ENCODE peak calls at places on chromosomes 11 and 22, in seven cellular contexts. One of them, this sample, is unnamed.

GRCh38 chr11:117878314-117878938 is 2.0 kb upstream of the FXYD6 start:
- DNase-seq in occipital lobe: no peak
- DNase-seq in stimulated activated CD4-positive, alpha-beta T cell treated with anti-CD3 and anti-CD28 coated beads, Interleukin-2, amount 100 ng/mL, for 48 hours: no peak
- DNase-seq in fibroblast of mammary gland: no peak
- DNase-seq in effector memory CD8-positive, alpha-beta T cell: no peak
- DNase-seq in ureter: no peak
- DNase-seq in Jurkat, Clone E6-1: no peak
- DNase-seq in this sample: no peak

GRCh38 chr22:24430431-24431308 is 3.3 kb downstream of the ADORA2A start:
- DNase-seq in occipital lobe: no peak
- DNase-seq in stimulated activated CD4-positive, alpha-beta T cell treated with anti-CD3 and anti-CD28 coated beads, Interleukin-2, amount 100 ng/mL, for 48 hours: no peak
- DNase-seq in fibroblast of mammary gland: no peak
- DNase-seq in effector memory CD8-positive, alpha-beta T cell: no peak
- DNase-seq in ureter: no peak
- DNase-seq in Jurkat, Clone E6-1: no peak
- DNase-seq in this sample: no peak

GRCh38 chr22:47587861-47588582 is 825.6 kb downstream of the TBC1D22A start:
- DNase-seq in occipital lobe: no peak
- DNase-seq in stimulated activated CD4-positive, alpha-beta T cell treated with anti-CD3 and anti-CD28 coated beads, Interleukin-2, amount 100 ng/mL, for 48 hours: no peak
- DNase-seq in fibroblast of mammary gland: no peak
- DNase-seq in effector memory CD8-positive, alpha-beta T cell: no peak
- DNase-seq in ureter: no peak
- DNase-seq in Jurkat, Clone E6-1: no peak
- DNase-seq in this sample: no peak

GRCh38 chr11:67405196-67405567 is 1.3 kb downstream of the TBC1D10C start:
- DNase-seq in occipital lobe: no peak
- DNase-seq in stimulated activated CD4-positive, alpha-beta T cell treated with anti-CD3 and anti-CD28 coated beads, Interleukin-2, amount 100 ng/mL, for 48 hours: no peak
- DNase-seq in fibroblast of mammary gland: no peak
- DNase-seq in effector memory CD8-positive, alpha-beta T cell: no peak
- DNase-seq in ureter: no peak
- DNase-seq in Jurkat, Clone E6-1: no peak
- DNase-seq in this sample: no peak

GRCh38 chr11:66322732-66323427 is 6.0 kb upstream of the CD248 start:
- DNase-seq in occipital lobe: no peak
- DNase-seq in stimulated activated CD4-positive, alpha-beta T cell treated with anti-CD3 and anti-CD28 coated beads, Interleukin-2, amount 100 ng/mL, for 48 hours: no peak
- DNase-seq in fibroblast of mammary gland: peak
- DNase-seq in effector memory CD8-positive, alpha-beta T cell: no peak
- DNase-seq in ureter: no peak
- DNase-seq in Jurkat, Clone E6-1: no peak
- DNase-seq in this sample: no peak

GRCh38 chr11:26841818-26842457 is 120.1 kb upstream of the SLC5A12 start:
- DNase-seq in occipital lobe: no peak
- DNase-seq in stimulated activated CD4-positive, alpha-beta T cell treated with anti-CD3 and anti-CD28 coated beads, Interleukin-2, amount 100 ng/mL, for 48 hours: no peak
- DNase-seq in fibroblast of mammary gland: peak
- DNase-seq in effector memory CD8-positive, alpha-beta T cell: no peak
- DNase-seq in ureter: no peak
- DNase-seq in Jurkat, Clone E6-1: no peak
- DNase-seq in this sample: no peak

GRCh38 chr11:75939992-75940391 is 125.0 kb downstream of the UVRAG start:
- DNase-seq in occipital lobe: no peak
- DNase-seq in stimulated activated CD4-positive, alpha-beta T cell treated with anti-CD3 and anti-CD28 coated beads, Interleukin-2, amount 100 ng/mL, for 48 hours: no peak
- DNase-seq in fibroblast of mammary gland: no peak
- DNase-seq in effector memory CD8-positive, alpha-beta T cell: no peak
- DNase-seq in ureter: no peak
- DNase-seq in Jurkat, Clone E6-1: no peak
- DNase-seq in this sample: no peak

GRCh38 chr11:12537778-12538401 is 136.3 kb upstream of the TEAD1 start:
- DNase-seq in occipital lobe: no peak
- DNase-seq in stimulated activated CD4-positive, alpha-beta T cell treated with anti-CD3 and anti-CD28 coated beads, Interleukin-2, amount 100 ng/mL, for 48 hours: no peak
- DNase-seq in fibroblast of mammary gland: peak
- DNase-seq in effector memory CD8-positive, alpha-beta T cell: no peak
- DNase-seq in ureter: no peak
- DNase-seq in Jurkat, Clone E6-1: no peak
- DNase-seq in this sample: no peak

GRCh38 chr11:2975594-2975993 is 16.5 kb downstream of the NAP1L4 start:
- DNase-seq in occipital lobe: no peak
- DNase-seq in stimulated activated CD4-positive, alpha-beta T cell treated with anti-CD3 and anti-CD28 coated beads, Interleukin-2, amount 100 ng/mL, for 48 hours: peak
- DNase-seq in fibroblast of mammary gland: peak
- DNase-seq in effector memory CD8-positive, alpha-beta T cell: peak
- DNase-seq in ureter: no peak
- DNase-seq in Jurkat, Clone E6-1: peak
- DNase-seq in this sample: peak

GRCh38 chr11:102666331-102666957 is 39.1 kb downstream of the MMP27 start:
- DNase-seq in occipital lobe: no peak
- DNase-seq in stimulated activated CD4-positive, alpha-beta T cell treated with anti-CD3 and anti-CD28 coated beads, Interleukin-2, amount 100 ng/mL, for 48 hours: no peak
- DNase-seq in fibroblast of mammary gland: peak
- DNase-seq in effector memory CD8-positive, alpha-beta T cell: peak
- DNase-seq in ureter: no peak
- DNase-seq in Jurkat, Clone E6-1: peak
- DNase-seq in this sample: peak

GRCh38 chr11:35182317-35182939 is 43.5 kb downstream of the CD44 start:
- DNase-seq in occipital lobe: no peak
- DNase-seq in stimulated activated CD4-positive, alpha-beta T cell treated with anti-CD3 and anti-CD28 coated beads, Interleukin-2, amount 100 ng/mL, for 48 hours: no peak
- DNase-seq in fibroblast of mammary gland: no peak
- DNase-seq in effector memory CD8-positive, alpha-beta T cell: no peak
- DNase-seq in ureter: no peak
- DNase-seq in Jurkat, Clone E6-1: no peak
- DNase-seq in this sample: no peak

GRCh38 chr22:43862074-43862881 is at the start of gene SULT4A1:
- DNase-seq in occipital lobe: no peak
- DNase-seq in stimulated activated CD4-positive, alpha-beta T cell treated with anti-CD3 and anti-CD28 coated beads, Interleukin-2, amount 100 ng/mL, for 48 hours: no peak
- DNase-seq in fibroblast of mammary gland: peak
- DNase-seq in effector memory CD8-positive, alpha-beta T cell: no peak
- DNase-seq in ureter: no peak
- DNase-seq in Jurkat, Clone E6-1: no peak
- DNase-seq in this sample: no peak

GRCh38 chr11:1127664-1128162 is 30.0 kb upstream of the MUC5AC start:
- DNase-seq in occipital lobe: no peak
- DNase-seq in stimulated activated CD4-positive, alpha-beta T cell treated with anti-CD3 and anti-CD28 coated beads, Interleukin-2, amount 100 ng/mL, for 48 hours: no peak
- DNase-seq in fibroblast of mammary gland: no peak
- DNase-seq in effector memory CD8-positive, alpha-beta T cell: no peak
- DNase-seq in ureter: no peak
- DNase-seq in Jurkat, Clone E6-1: no peak
- DNase-seq in this sample: no peak

GRCh38 chr11:67055812-67056211 is 835 bp upstream of the RHOD start:
- DNase-seq in occipital lobe: no peak
- DNase-seq in stimulated activated CD4-positive, alpha-beta T cell treated with anti-CD3 and anti-CD28 coated beads, Interleukin-2, amount 100 ng/mL, for 48 hours: no peak
- DNase-seq in fibroblast of mammary gland: peak
- DNase-seq in effector memory CD8-positive, alpha-beta T cell: no peak
- DNase-seq in ureter: no peak
- DNase-seq in Jurkat, Clone E6-1: no peak
- DNase-seq in this sample: no peak

GRCh38 chr11:10568486-10568941 is at the start of gene LYVE1:
- DNase-seq in occipital lobe: no peak
- DNase-seq in stimulated activated CD4-positive, alpha-beta T cell treated with anti-CD3 and anti-CD28 coated beads, Interleukin-2, amount 100 ng/mL, for 48 hours: no peak
- DNase-seq in fibroblast of mammary gland: peak
- DNase-seq in effector memory CD8-positive, alpha-beta T cell: no peak
- DNase-seq in ureter: no peak
- DNase-seq in Jurkat, Clone E6-1: no peak
- DNase-seq in this sample: no peak

GRCh38 chr22:39634530-39635399 is 64.2 kb downstream of the CACNA1I start:
- DNase-seq in occipital lobe: peak
- DNase-seq in stimulated activated CD4-positive, alpha-beta T cell treated with anti-CD3 and anti-CD28 coated beads, Interleukin-2, amount 100 ng/mL, for 48 hours: peak
- DNase-seq in fibroblast of mammary gland: peak
- DNase-seq in effector memory CD8-positive, alpha-beta T cell: no peak
- DNase-seq in ureter: peak
- DNase-seq in Jurkat, Clone E6-1: no peak
- DNase-seq in this sample: no peak

GRCh38 chr11:1548221-1549070 is 23.6 kb downstream of the DUSP8 start:
- DNase-seq in occipital lobe: peak
- DNase-seq in stimulated activated CD4-positive, alpha-beta T cell treated with anti-CD3 and anti-CD28 coated beads, Interleukin-2, amount 100 ng/mL, for 48 hours: no peak
- DNase-seq in fibroblast of mammary gland: peak
- DNase-seq in effector memory CD8-positive, alpha-beta T cell: no peak
- DNase-seq in ureter: peak
- DNase-seq in Jurkat, Clone E6-1: no peak
- DNase-seq in this sample: no peak

GRCh38 chr11:77080643-77081210 is 14.0 kb downstream of the CAPN5 start:
- DNase-seq in occipital lobe: no peak
- DNase-seq in stimulated activated CD4-positive, alpha-beta T cell treated with anti-CD3 and anti-CD28 coated beads, Interleukin-2, amount 100 ng/mL, for 48 hours: no peak
- DNase-seq in fibroblast of mammary gland: peak
- DNase-seq in effector memory CD8-positive, alpha-beta T cell: no peak
- DNase-seq in ureter: no peak
- DNase-seq in Jurkat, Clone E6-1: no peak
- DNase-seq in this sample: no peak

GRCh38 chr11:35919244-35919643 is 24.6 kb upstream of the LDLRAD3 start:
- DNase-seq in occipital lobe: peak
- DNase-seq in stimulated activated CD4-positive, alpha-beta T cell treated with anti-CD3 and anti-CD28 coated beads, Interleukin-2, amount 100 ng/mL, for 48 hours: no peak
- DNase-seq in fibroblast of mammary gland: no peak
- DNase-seq in effector memory CD8-positive, alpha-beta T cell: no peak
- DNase-seq in ureter: no peak
- DNase-seq in Jurkat, Clone E6-1: no peak
- DNase-seq in this sample: no peak

GRCh38 chr11:100790073-100790472 is 103.0 kb downstream of the ARHGAP42 start:
- DNase-seq in occipital lobe: no peak
- DNase-seq in stimulated activated CD4-positive, alpha-beta T cell treated with anti-CD3 and anti-CD28 coated beads, Interleukin-2, amount 100 ng/mL, for 48 hours: no peak
- DNase-seq in fibroblast of mammary gland: no peak
- DNase-seq in effector memory CD8-positive, alpha-beta T cell: no peak
- DNase-seq in ureter: no peak
- DNase-seq in Jurkat, Clone E6-1: no peak
- DNase-seq in this sample: no peak

GRCh38 chr11:71145988-71146824 is 106.2 kb downstream of the SHANK2 start:
- DNase-seq in occipital lobe: no peak
- DNase-seq in stimulated activated CD4-positive, alpha-beta T cell treated with anti-CD3 and anti-CD28 coated beads, Interleukin-2, amount 100 ng/mL, for 48 hours: no peak
- DNase-seq in fibroblast of mammary gland: no peak
- DNase-seq in effector memory CD8-positive, alpha-beta T cell: no peak
- DNase-seq in ureter: no peak
- DNase-seq in Jurkat, Clone E6-1: peak
- DNase-seq in this sample: no peak

GRCh38 chr11:78833237-78833636 is 258.6 kb upstream of the NARS2 start:
- DNase-seq in occipital lobe: no peak
- DNase-seq in stimulated activated CD4-positive, alpha-beta T cell treated with anti-CD3 and anti-CD28 coated beads, Interleukin-2, amount 100 ng/mL, for 48 hours: no peak
- DNase-seq in fibroblast of mammary gland: no peak
- DNase-seq in effector memory CD8-positive, alpha-beta T cell: no peak
- DNase-seq in ureter: no peak
- DNase-seq in Jurkat, Clone E6-1: no peak
- DNase-seq in this sample: no peak

GRCh38 chr11:120720760-120721159 is 209.2 kb downstream of the GRIK4 start:
- DNase-seq in occipital lobe: no peak
- DNase-seq in stimulated activated CD4-positive, alpha-beta T cell treated with anti-CD3 and anti-CD28 coated beads, Interleukin-2, amount 100 ng/mL, for 48 hours: no peak
- DNase-seq in fibroblast of mammary gland: no peak
- DNase-seq in effector memory CD8-positive, alpha-beta T cell: no peak
- DNase-seq in ureter: no peak
- DNase-seq in Jurkat, Clone E6-1: no peak
- DNase-seq in this sample: no peak

GRCh38 chr11:118661425-118662301 is 17.8 kb downstream of the TREH start:
- DNase-seq in occipital lobe: no peak
- DNase-seq in stimulated activated CD4-positive, alpha-beta T cell treated with anti-CD3 and anti-CD28 coated beads, Interleukin-2, amount 100 ng/mL, for 48 hours: no peak
- DNase-seq in fibroblast of mammary gland: no peak
- DNase-seq in effector memory CD8-positive, alpha-beta T cell: no peak
- DNase-seq in ureter: no peak
- DNase-seq in Jurkat, Clone E6-1: no peak
- DNase-seq in this sample: no peak

GRCh38 chr11:42770444-42771065 is 541.2 kb upstream of the API5 start:
- DNase-seq in occipital lobe: peak
- DNase-seq in stimulated activated CD4-positive, alpha-beta T cell treated with anti-CD3 and anti-CD28 coated beads, Interleukin-2, amount 100 ng/mL, for 48 hours: no peak
- DNase-seq in fibroblast of mammary gland: peak
- DNase-seq in effector memory CD8-positive, alpha-beta T cell: no peak
- DNase-seq in ureter: no peak
- DNase-seq in Jurkat, Clone E6-1: peak
- DNase-seq in this sample: no peak

GRCh38 chr22:25176175-25176574 is 23.5 kb upstream of the CRYBB3 start:
- DNase-seq in occipital lobe: no peak
- DNase-seq in stimulated activated CD4-positive, alpha-beta T cell treated with anti-CD3 and anti-CD28 coated beads, Interleukin-2, amount 100 ng/mL, for 48 hours: no peak
- DNase-seq in fibroblast of mammary gland: no peak
- DNase-seq in effector memory CD8-positive, alpha-beta T cell: no peak
- DNase-seq in ureter: no peak
- DNase-seq in Jurkat, Clone E6-1: no peak
- DNase-seq in this sample: no peak

GRCh38 chr11:11607772-11608171 is 14.0 kb downstream of the GALNT18 start:
- DNase-seq in occipital lobe: no peak
- DNase-seq in stimulated activated CD4-positive, alpha-beta T cell treated with anti-CD3 and anti-CD28 coated beads, Interleukin-2, amount 100 ng/mL, for 48 hours: no peak
- DNase-seq in fibroblast of mammary gland: no peak
- DNase-seq in effector memory CD8-positive, alpha-beta T cell: no peak
- DNase-seq in ureter: no peak
- DNase-seq in Jurkat, Clone E6-1: no peak
- DNase-seq in this sample: no peak

GRCh38 chr22:48647606-48648515 is 1179.8 kb downstream of the BRD1 start:
- DNase-seq in occipital lobe: no peak
- DNase-seq in stimulated activated CD4-positive, alpha-beta T cell treated with anti-CD3 and anti-CD28 coated beads, Interleukin-2, amount 100 ng/mL, for 48 hours: no peak
- DNase-seq in fibroblast of mammary gland: no peak
- DNase-seq in effector memory CD8-positive, alpha-beta T cell: no peak
- DNase-seq in ureter: no peak
- DNase-seq in Jurkat, Clone E6-1: no peak
- DNase-seq in this sample: no peak

GRCh38 chr11:73757598-73757997 is 3.3 kb downstream of the RAB6A start:
- DNase-seq in occipital lobe: no peak
- DNase-seq in stimulated activated CD4-positive, alpha-beta T cell treated with anti-CD3 and anti-CD28 coated beads, Interleukin-2, amount 100 ng/mL, for 48 hours: no peak
- DNase-seq in fibroblast of mammary gland: peak
- DNase-seq in effector memory CD8-positive, alpha-beta T cell: no peak
- DNase-seq in ureter: no peak
- DNase-seq in Jurkat, Clone E6-1: no peak
- DNase-seq in this sample: no peak

GRCh38 chr11:67996622-67997459 is 7.1 kb downstream of the UNC93B1 start:
- DNase-seq in occipital lobe: no peak
- DNase-seq in stimulated activated CD4-positive, alpha-beta T cell treated with anti-CD3 and anti-CD28 coated beads, Interleukin-2, amount 100 ng/mL, for 48 hours: peak
- DNase-seq in fibroblast of mammary gland: peak
- DNase-seq in effector memory CD8-positive, alpha-beta T cell: no peak
- DNase-seq in ureter: peak
- DNase-seq in Jurkat, Clone E6-1: no peak
- DNase-seq in this sample: no peak

GRCh38 chr11:18144243-18144642 is 11.9 kb downstream of the MRGPRX3 start:
- DNase-seq in occipital lobe: no peak
- DNase-seq in stimulated activated CD4-positive, alpha-beta T cell treated with anti-CD3 and anti-CD28 coated beads, Interleukin-2, amount 100 ng/mL, for 48 hours: no peak
- DNase-seq in fibroblast of mammary gland: peak
- DNase-seq in effector memory CD8-positive, alpha-beta T cell: no peak
- DNase-seq in ureter: no peak
- DNase-seq in Jurkat, Clone E6-1: no peak
- DNase-seq in this sample: no peak

GRCh38 chr11:2664331-2664730 is 35.5 kb downstream of the KCNQ1OT1 start:
- DNase-seq in occipital lobe: no peak
- DNase-seq in stimulated activated CD4-positive, alpha-beta T cell treated with anti-CD3 and anti-CD28 coated beads, Interleukin-2, amount 100 ng/mL, for 48 hours: no peak
- DNase-seq in fibroblast of mammary gland: no peak
- DNase-seq in effector memory CD8-positive, alpha-beta T cell: no peak
- DNase-seq in ureter: no peak
- DNase-seq in Jurkat, Clone E6-1: no peak
- DNase-seq in this sample: no peak